ENCODE peak calls at places on chromosomes 7 and 10, in seven cellular contexts. K is omental fat pad, E is activated T-cell treated with anti-CD3 and anti-CD28 coated beads for 1 hour, D is lung, S is RWPE1, B is PC-3, X is NCI-H748 treated with DMSO at 0.1 percent for 48 hours. G is an unnamed sample.

GRCh38 chr7:12623885-12624498 is 53.5 kb downstream of the SCIN start:
- DNase-seq in K (no peak), D (no peak), X (peak; percentile 25), E (no peak), S (peak; percentile 26), B (peak; percentile 74), G (no peak)

GRCh38 chr7:130189281-130189782 is 15.9 kb downstream of the TMEM209 start:
- DNase-seq in E (no peak), X (no peak), B (no peak), D (no peak), K (no peak), S (no peak), G (no peak)

GRCh38 chr10:62993121-62993520 is 140.0 kb upstream of the NRBF2 start:
- DNase-seq in K (no peak), B (peak; percentile 52), D (no peak), S (no peak), X (no peak), E (no peak), G (no peak)

GRCh38 chr10:91103384-91104184 is 116.9 kb upstream of the PCGF5 start:
- DNase-seq in D (no peak), K (no peak), E (no peak), X (no peak), B (no peak), S (no peak), G (peak; percentile 62)

GRCh38 chr10:69583106-69583505 is 9.9 kb upstream of the NEUROG3 start:
- DNase-seq in B (no peak), E (no peak), D (no peak), K (no peak), X (peak; percentile 4), S (no peak), G (no peak)

GRCh38 chr7:47568569-47568968 is 13.3 kb downstream of the TNS3 start:
- DNase-seq in B (no peak), D (no peak), E (no peak), K (no peak), X (no peak), S (no peak), G (no peak)

GRCh38 chr10:93154531-93154930 is 80.8 kb downstream of the CYP26A1 start:
- DNase-seq in K (no peak), D (no peak), B (no peak), E (no peak), S (no peak), X (no peak), G (no peak)

GRCh38 chr10:93917814-93918213 is 24.0 kb downstream of the SLC35G1 start:
- DNase-seq in B (no peak), X (no peak), D (no peak), E (no peak), K (no peak), S (no peak), G (no peak)

GRCh38 chr7:4667776-4668509 is 14.2 kb upstream of the FOXK1 start:
- DNase-seq in S (no peak), B (no peak), K (no peak), E (no peak), D (no peak), X (no peak), G (peak; percentile 94)

GRCh38 chr10:4306871-4307270 is 519.1 kb upstream of the AKR1E2 start:
- DNase-seq in K (no peak), D (no peak), E (no peak), B (no peak), X (no peak), S (no peak), G (no peak)

GRCh38 chr7:155129789-155130188 is 59.7 kb downstream of the HTR5A start:
- DNase-seq in K (no peak), D (no peak), B (no peak), S (no peak), E (no peak), X (no peak), G (no peak)

GRCh38 chr10:129963831-129964501 is at the start of gene EBF3:
- DNase-seq in D (no peak), S (peak; percentile 49), K (peak; percentile 53), E (peak; percentile 27), B (peak; percentile 9), X (peak; percentile 63), G (peak; percentile 100)

GRCh38 chr7:22629056-22629455 is 97.9 kb upstream of the IL6 start:
- DNase-seq in X (no peak), B (no peak), K (no peak), S (no peak), D (no peak), E (no peak), G (no peak)

GRCh38 chr10:28089467-28089866 is 90.6 kb upstream of the ODAD2 start:
- DNase-seq in D (no peak), E (no peak), X (no peak), B (peak; percentile 81), K (no peak), S (peak; percentile 72), G (peak; percentile 52)

GRCh38 chr7:135853499-135853898 is 104.9 kb upstream of the FAM180A start:
- DNase-seq in D (no peak), B (peak; percentile 76), K (no peak), S (peak; percentile 14), E (no peak), X (no peak), G (peak; percentile 55)

GRCh38 chr7:28793383-28793782 is 164.7 kb downstream of the TRIL start:
- DNase-seq in X (no peak), S (no peak), E (no peak), K (no peak), D (no peak), B (peak; percentile 4), G (no peak)

GRCh38 chr7:122750389-122750788 is 47.7 kb upstream of the RNF148 start:
- DNase-seq in E (no peak), K (no peak), S (no peak), D (no peak), B (no peak), X (no peak), G (no peak)

GRCh38 chr10:5349362-5349761 is 15.4 kb upstream of the UCN3 start:
- DNase-seq in X (no peak), E (no peak), S (no peak), B (peak; percentile 42), K (no peak), D (no peak), G (no peak)

GRCh38 chr7:131845573-131846337 is 289.3 kb upstream of the PODXL start:
- DNase-seq in X (no peak), E (no peak), D (no peak), K (no peak), S (no peak), B (no peak), G (no peak)

GRCh38 chr10:84155521-84155920 is 16.2 kb downstream of the GHITM start:
- DNase-seq in E (no peak), D (no peak), X (no peak), B (no peak), K (no peak), S (no peak), G (no peak)

GRCh38 chr7:33300131-33300530 is 170.8 kb downstream of the BBS9 start:
- DNase-seq in B (no peak), D (no peak), S (no peak), K (no peak), E (no peak), X (no peak), G (no peak)

GRCh38 chr10:113347508-113347907 is 205.3 kb upstream of the HABP2 start:
- DNase-seq in B (no peak), S (no peak), E (no peak), D (no peak), X (no peak), K (no peak), G (no peak)

GRCh38 chr10:49050338-49050737 is 65.0 kb downstream of the VSTM4 start:
- DNase-seq in X (no peak), B (no peak), S (no peak), K (no peak), D (no peak), E (no peak), G (peak; percentile 80)

GRCh38 chr10:100847440-100847839 is 65.3 kb upstream of the SLF2 start:
- DNase-seq in B (peak; percentile 16), E (no peak), D (no peak), X (no peak), K (no peak), S (peak; percentile 45), G (no peak)

GRCh38 chr10:113415246-113415645 is 137.6 kb upstream of the HABP2 start:
- DNase-seq in B (peak; percentile 34), X (no peak), S (no peak), E (no peak), K (no peak), D (no peak), G (no peak)

GRCh38 chr10:104966563-104967280 is 325.6 kb downstream of the SORCS3 start:
- DNase-seq in S (no peak), B (no peak), D (no peak), X (peak; percentile 4), E (no peak), K (no peak), G (no peak)

GRCh38 chr10:131869344-131869743 is 31.5 kb upstream of the PPP2R2D start:
- DNase-seq in D (no peak), E (no peak), S (no peak), X (no peak), B (no peak), K (no peak), G (no peak)

G was measured in osteoblast.